ENCODE peak calls at places on chromosomes 5 and 9, in seven cellular contexts. D is choroid plexus epithelial cell; B is glutamatergic neuron; Q is mucosa of gallbladder; J is activated naive CD8-positive, alpha-beta T cell treated with anti-CD3 and anti-CD28 coated beads for 36 hours; L is NCI-H1105; T is pulmonary artery endothelial cell. R is an unnamed sample.

GRCh38 chr5:73485715-73486114 is 12.5 kb upstream of the BTF3 start:
- DNase-seq in Q (no peak), J (no peak), L (no peak), B (no peak), T (no peak), D (peak), R (no peak)

GRCh38 chr9:2248768-2249167 is 233.6 kb downstream of the SMARCA2 start:
- DNase-seq in D (no peak), J (no peak), B (no peak), L (no peak), Q (no peak), T (no peak), R (no peak)

GRCh38 chr9:72952914-72953313 is at the start of gene ALDH1A1:
- DNase-seq in Q (peak), J (no peak), L (peak), B (no peak), D (no peak), T (peak), R (no peak)

GRCh38 chr5:150774145-150774544 is 4.4 kb upstream of the SMIM3 start:
- DNase-seq in T (peak), B (no peak), Q (no peak), D (peak), L (no peak), J (no peak), R (no peak)

GRCh38 chr5:92969191-92969780 is 611.7 kb downstream of the NR2F1-AS1 start:
- DNase-seq in L (no peak), Q (no peak), J (no peak), B (no peak), D (no peak), T (no peak), R (no peak)

GRCh38 chr5:132134384-132134783 is 60.8 kb downstream of the CSF2 start:
- DNase-seq in B (no peak), Q (no peak), T (no peak), D (peak), J (no peak), L (no peak), R (no peak)

GRCh38 chr5:4773827-4774317 is 366.3 kb upstream of the ADAMTS16 start:
- DNase-seq in T (no peak), J (no peak), Q (no peak), L (no peak), B (no peak), D (no peak), R (no peak)

GRCh38 chr9:93134018-93134739 is at the start of gene NINJ1:
- DNase-seq in D (peak), T (no peak), Q (peak), L (peak), J (peak), B (peak), R (no peak)

GRCh38 chr5:159581502-159582249 is 251.4 kb upstream of the IL12B start:
- DNase-seq in T (no peak), B (no peak), L (peak), Q (peak), D (peak), J (no peak), R (no peak)

GRCh38 chr5:81703840-81704239 is 47.1 kb downstream of the SSBP2 start:
- DNase-seq in Q (no peak), B (no peak), D (no peak), L (no peak), J (no peak), T (no peak), R (no peak)

GRCh38 chr5:93596676-93597441 is 13.8 kb downstream of the NR2F1 start:
- DNase-seq in L (no peak), Q (peak), J (no peak), D (peak), T (no peak), B (peak), R (no peak)

GRCh38 chr9:70587143-70587710 is 172.8 kb upstream of the KLF9 start:
- DNase-seq in B (no peak), Q (no peak), D (peak), T (peak), J (no peak), L (no peak), R (no peak)

GRCh38 chr9:106878081-106878837 is 15.3 kb downstream of the ZNF462 start:
- DNase-seq in L (no peak), Q (no peak), B (no peak), D (no peak), T (no peak), J (no peak), R (no peak)

GRCh38 chr5:36606437-36607113 is at the start of gene SLC1A3:
- DNase-seq in B (peak), T (no peak), D (peak), L (no peak), Q (peak), J (peak), R (peak)

GRCh38 chr9:101184813-101185278 is 156.3 kb downstream of the PLPPR1 start:
- DNase-seq in Q (no peak), L (no peak), B (no peak), J (no peak), D (no peak), T (no peak), R (no peak)

GRCh38 chr9:129620669-129621295 is at the start of gene C9orf50:
- DNase-seq in J (no peak), D (no peak), B (peak), L (peak), Q (no peak), T (no peak), R (peak)

GRCh38 chr9:111838439-111838838 is 43.7 kb upstream of the SHOC1 start:
- DNase-seq in Q (no peak), J (no peak), L (no peak), B (no peak), D (no peak), T (no peak), R (no peak)

GRCh38 chr5:154713615-154714125 is 41.5 kb upstream of the LARP1 start:
- DNase-seq in Q (no peak), T (no peak), J (no peak), D (peak), B (no peak), L (no peak), R (no peak)

GRCh38 chr5:152288499-152288898 is 116.6 kb downstream of the NMUR2 start:
- DNase-seq in Q (no peak), D (no peak), L (no peak), B (no peak), J (no peak), T (no peak), R (no peak)

GRCh38 chr5:13215806-13216205 is 728.7 kb downstream of the DNAH5 start:
- DNase-seq in J (no peak), Q (no peak), B (no peak), T (no peak), L (no peak), D (no peak), R (no peak)

GRCh38 chr5:129996896-129997295 is 92.6 kb downstream of the CHSY3 start:
- DNase-seq in J (no peak), L (no peak), Q (no peak), D (peak), T (no peak), B (no peak), R (no peak)

GRCh38 chr5:179404321-179405053 is 59.2 kb upstream of the ADAMTS2 start:
- DNase-seq in D (peak), Q (no peak), L (no peak), J (no peak), B (no peak), T (no peak), R (no peak)

GRCh38 chr9:133532937-133533668 is 1.4 kb upstream of the ADAMTSL2 start:
- DNase-seq in L (peak), T (no peak), B (peak), D (peak), Q (peak), J (peak), R (no peak)

GRCh38 chr5:124754206-124754927 is 7.9 kb upstream of the ZNF608 start:
- DNase-seq in Q (no peak), D (no peak), L (peak), J (no peak), T (no peak), B (no peak), R (peak)

GRCh38 chr5:55911784-55912653 is 60.9 kb downstream of the IL31RA start:
- DNase-seq in Q (no peak), T (no peak), J (no peak), B (no peak), D (peak), L (no peak), R (no peak)

GRCh38 chr9:128026255-128027165 is 40.6 kb downstream of the NAIF1 start:
- DNase-seq in Q (peak), L (no peak), J (peak), T (no peak), D (peak), B (no peak), R (no peak)

GRCh38 chr9:37550781-37551180 is 25.4 kb downstream of the FBXO10 start:
- DNase-seq in T (no peak), L (no peak), D (peak), B (no peak), Q (no peak), J (no peak), R (no peak)

GRCh38 chr5:151556808-151557207 is 34.3 kb downstream of the FAT2 start:
- DNase-seq in Q (no peak), D (no peak), J (no peak), B (no peak), T (no peak), L (no peak), R (no peak)

GRCh38 chr5:154767537-154767936 is 12.4 kb downstream of the LARP1 start:
- DNase-seq in L (no peak), T (no peak), D (no peak), B (no peak), J (no peak), Q (no peak), R (no peak)

GRCh38 chr5:82312373-82312856 is 34.3 kb upstream of the RPS23 start:
- DNase-seq in Q (peak), D (peak), L (peak), J (peak), T (peak), B (peak), R (peak)

R was measured in NCI-H2227 treated with DMSO at 0.1 percent for 48 hours.